ENCODE peak calls at places on chromosome 5, in four cellular contexts. A is astrocyte of the spinal cord, Y is brain microvascular endothelial cell, L is GM12864. F is an unnamed sample.

GRCh38 chr5:34790087-34790486 is 48.9 kb upstream of the TTC23L start:
- DNase-seq in A (peak), Y (no peak), L (no peak), F (no peak)

GRCh38 chr5:122439645-122440044 is 127.6 kb downstream of the SNCAIP start:
- DNase-seq in A (peak), Y (no peak), L (no peak), F (no peak)

GRCh38 chr5:127386557-127386956 is 96.0 kb downstream of the MEGF10 start:
- DNase-seq in A (peak), Y (peak), L (no peak), F (peak)

GRCh38 chr5:32833127-32833526 is 122.0 kb downstream of the NPR3 start:
- DNase-seq in A (no peak), Y (no peak), L (no peak), F (no peak)

GRCh38 chr5:136077046-136077445 is 48.3 kb downstream of the TGFBI start:
- DNase-seq in A (no peak), Y (no peak), L (no peak), F (no peak)

GRCh38 chr5:37771731-37772130 is 68.1 kb downstream of the GDNF start:
- DNase-seq in A (peak), Y (peak), L (no peak), F (peak)

GRCh38 chr5:78046006-78046405 is 248.5 kb downstream of the AP3B1 start:
- DNase-seq in A (no peak), Y (no peak), L (no peak), F (no peak)

GRCh38 chr5:112186401-112186990 is 232.6 kb downstream of the EPB41L4A start:
- DNase-seq in A (peak), Y (peak), L (peak), F (peak)

GRCh38 chr5:15609076-15609725 is 109.2 kb downstream of the FBXL7 start:
- DNase-seq in A (no peak), Y (no peak), L (no peak), F (no peak)

GRCh38 chr5:28648108-28648507 is 1609.7 kb upstream of the CDH9 start:
- DNase-seq in A (peak), Y (peak), L (no peak), F (peak)

GRCh38 chr5:153456354-153456753 is 34.1 kb upstream of the GRIA1 start:
- DNase-seq in A (no peak), Y (no peak), L (no peak), F (no peak)

GRCh38 chr5:34655354-34655991 is 655 bp upstream of the RAI14 start:
- DNase-seq in A (peak), Y (peak), L (no peak), F (peak)

GRCh38 chr5:84885479-84886258 is 501.0 kb upstream of the EDIL3 start:
- DNase-seq in A (peak), Y (peak), L (no peak), F (peak)

GRCh38 chr5:98942849-98943248 is 14.0 kb upstream of the CHD1 start:
- DNase-seq in A (no peak), Y (no peak), L (no peak), F (peak)

GRCh38 chr5:126998201-126998631 is 32.1 kb downstream of the MARCHF3 start:
- DNase-seq in A (peak), Y (no peak), L (no peak), F (peak)

GRCh38 chr5:14726066-14726838 is 61.7 kb downstream of the OTULIN start:
- DNase-seq in A (peak), Y (peak), L (no peak), F (peak)

GRCh38 chr5:112228672-112229071 is 190.4 kb downstream of the EPB41L4A start:
- DNase-seq in A (peak), Y (peak), L (no peak), F (peak)

GRCh38 chr5:101860145-101860544 is 435.9 kb downstream of the SLCO4C1 start:
- DNase-seq in A (no peak), Y (no peak), L (no peak), F (no peak)

GRCh38 chr5:575636-576035 is 36.5 kb upstream of the CEP72 start:
- DNase-seq in A (no peak), Y (no peak), L (no peak), F (no peak)

GRCh38 chr5:6637590-6637989 is 4.3 kb downstream of the SRD5A1 start:
- DNase-seq in A (no peak), Y (no peak), L (no peak), F (no peak)

GRCh38 chr5:15021286-15022046 is 149.9 kb upstream of the ANKH start:
- DNase-seq in A (peak), Y (peak), L (no peak), F (peak)

GRCh38 chr5:131265318-131265803 is 1.5 kb downstream of the CDC42SE2 start:
- DNase-seq in A (peak), Y (no peak), L (no peak), F (peak)

GRCh38 chr5:113043491-113043931 is 66.9 kb downstream of the DCP2 start:
- DNase-seq in A (peak), Y (no peak), L (no peak), F (no peak)

GRCh38 chr5:142685418-142686209 is at the start of gene FGF1:
- DNase-seq in A (peak), Y (peak), L (no peak), F (peak)

GRCh38 chr5:32475338-32476097 is 31.0 kb upstream of the ZFR start:
- DNase-seq in A (no peak), Y (no peak), L (no peak), F (no peak)

GRCh38 chr5:169856571-169856970 is 123.7 kb downstream of the INSYN2B start:
- DNase-seq in A (peak), Y (peak), L (no peak), F (peak)

GRCh38 chr5:110909415-110909814 is 162.1 kb upstream of the TSLP start:
- DNase-seq in A (peak), Y (no peak), L (no peak), F (no peak)

GRCh38 chr5:38104497-38105230 is 153.7 kb upstream of the EGFLAM start:
- DNase-seq in A (no peak), Y (peak), L (no peak), F (peak)

GRCh38 chr5:151868451-151868850 is 56.2 kb downstream of the GLRA1 start:
- DNase-seq in A (no peak), Y (no peak), L (no peak), F (no peak)

GRCh38 chr5:127967323-127967982 is 116.1 kb upstream of the SLC12A2 start:
- DNase-seq in A (no peak), Y (no peak), L (no peak), F (no peak)

GRCh38 chr5:176810084-176810597 is at the start of gene UNC5A:
- DNase-seq in A (peak), Y (peak), L (no peak), F (peak)

GRCh38 chr5:6725448-6725847 is 12.2 kb downstream of the TENT4A start:
- DNase-seq in A (no peak), Y (no peak), L (no peak), F (no peak)

GRCh38 chr5:160685695-160686094 is 166.3 kb downstream of the ATP10B start:
- DNase-seq in A (no peak), Y (no peak), L (no peak), F (no peak)

GRCh38 chr5:143402464-143403356 is 776 bp downstream of the NR3C1 start:
- DNase-seq in A (peak), Y (peak), L (no peak), F (peak)

GRCh38 chr5:123717139-123717538 is 205.2 kb downstream of the CSNK1G3 start:
- DNase-seq in A (peak), Y (peak), L (no peak), F (peak)

GRCh38 chr5:87242242-87242641 is 25.4 kb upstream of the RASA1 start:
- DNase-seq in A (no peak), Y (no peak), L (no peak), F (no peak)

GRCh38 chr5:127615916-127616315 is 33.0 kb upstream of the CTXN3 start:
- DNase-seq in A (no peak), Y (no peak), L (no peak), F (peak)

GRCh38 chr5:171155621-171156020 is 153.4 kb upstream of the TLX3 start:
- DNase-seq in A (peak), Y (no peak), L (no peak), F (peak)

GRCh38 chr5:171152382-171152781 is 156.7 kb upstream of the TLX3 start:
- DNase-seq in A (peak), Y (peak), L (no peak), F (peak)

GRCh38 chr5:171143926-171144325 is 165.1 kb upstream of the TLX3 start:
- DNase-seq in A (no peak), Y (no peak), L (no peak), F (no peak)

GRCh38 chr5:171149333-171149732 is 159.7 kb upstream of the TLX3 start:
- DNase-seq in A (no peak), Y (no peak), L (no peak), F (no peak)

GRCh38 chr5:171149772-171150171 is 159.3 kb upstream of the TLX3 start:
- DNase-seq in A (no peak), Y (no peak), L (no peak), F (no peak)
- H3K4me3 ChIP-seq in A (no peak), Y (no peak), L (no peak), F (no peak)

GRCh38 chr5:81553570-81554212 is 159.8 kb upstream of the ACOT12 start:
- DNase-seq in A (no peak), Y (no peak), L (no peak), F (peak)
- H3K4me3 ChIP-seq in A (no peak), Y (no peak), L (no peak), F (no peak)

DNA sequence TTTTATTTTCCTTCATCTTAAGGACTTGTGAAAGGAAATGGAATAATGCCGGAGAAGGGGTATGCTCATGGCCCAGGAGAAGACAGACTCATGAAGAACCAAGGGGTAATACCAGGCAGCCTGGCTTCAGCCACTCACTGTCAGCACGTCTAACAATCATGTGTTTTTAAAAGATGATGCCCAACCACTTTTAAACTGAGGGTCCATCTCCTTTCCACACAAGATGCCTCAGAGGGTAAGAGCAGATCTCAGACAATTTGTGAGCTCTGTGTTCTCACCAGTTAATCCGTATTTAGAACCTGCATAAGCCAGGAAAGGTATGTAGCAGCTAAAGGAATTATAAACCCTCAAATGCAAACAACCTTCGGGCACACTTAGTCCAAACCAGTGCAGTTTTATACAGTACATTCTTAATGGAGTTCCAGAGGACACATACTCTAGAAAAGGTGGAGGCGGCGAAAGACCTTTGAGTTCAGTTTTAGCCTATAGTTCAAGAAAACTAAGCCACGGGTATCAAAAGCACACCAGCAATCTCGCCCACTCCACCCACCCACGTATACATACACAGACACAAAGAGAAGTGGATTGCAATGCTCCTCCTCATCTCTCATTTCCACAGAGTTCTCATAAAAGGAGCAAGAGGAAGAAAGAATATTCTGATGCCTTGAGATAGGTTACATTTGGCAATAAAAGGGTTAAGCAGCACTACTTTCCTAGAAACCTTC is 2.6 kb downstream of the DIAPH1 start:
- DNase-seq in A (no peak), Y (no peak), L (no peak), F (no peak)
- H3K4me3 ChIP-seq in A (no peak), Y (no peak), L (peak), F (no peak)

GRCh38 chr5:39420482-39421145 is 4.2 kb downstream of the DAB2 start:
- DNase-seq in A (peak), Y (peak), L (no peak), F (peak)
- H3K4me3 ChIP-seq in A (no peak), Y (no peak), L (no peak), F (peak)

GRCh38 chr5:76104027-76104426 is 20.8 kb downstream of the SV2C start:
- DNase-seq in A (peak), Y (peak), L (no peak), F (peak)
- H3K4me3 ChIP-seq in A (no peak), Y (no peak), L (no peak), F (no peak)

GRCh38 chr5:115962239-115962564 is at the start of gene LVRN:
- DNase-seq in A (no peak), Y (no peak), L (no peak), F (no peak)
- H3K4me3 ChIP-seq in A (peak), Y (peak), L (no peak), F (peak)

DNA sequence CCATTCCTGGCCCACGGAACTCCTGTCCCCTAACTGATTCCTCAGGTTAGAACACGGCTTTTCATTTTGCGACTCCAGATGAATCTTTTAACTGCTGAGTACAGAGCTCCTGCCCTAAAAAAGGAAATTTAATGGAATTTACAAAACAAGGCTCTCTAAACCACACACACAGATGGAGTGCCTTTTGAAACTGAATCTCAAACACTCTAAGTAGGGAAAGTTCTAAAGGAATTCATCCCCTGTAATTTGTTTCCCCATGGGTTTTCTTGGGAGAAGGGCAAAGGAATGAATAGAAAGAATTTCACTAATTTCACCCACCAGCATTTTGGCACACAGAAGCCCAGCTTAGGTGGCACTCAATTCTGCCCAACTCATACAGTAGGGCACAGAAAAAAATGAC is 106.5 kb downstream of the THBS4 start:
- DNase-seq in A (no peak), Y (no peak), L (no peak), F (peak)
- H3K4me3 ChIP-seq in A (no peak), Y (no peak), L (no peak), F (no peak)

GRCh38 chr5:5183192-5183699 is 43.1 kb downstream of the ADAMTS16 start:
- DNase-seq in A (no peak), Y (no peak), L (no peak), F (no peak)
- H3K4me3 ChIP-seq in A (no peak), Y (no peak), L (no peak), F (no peak)

DNA sequence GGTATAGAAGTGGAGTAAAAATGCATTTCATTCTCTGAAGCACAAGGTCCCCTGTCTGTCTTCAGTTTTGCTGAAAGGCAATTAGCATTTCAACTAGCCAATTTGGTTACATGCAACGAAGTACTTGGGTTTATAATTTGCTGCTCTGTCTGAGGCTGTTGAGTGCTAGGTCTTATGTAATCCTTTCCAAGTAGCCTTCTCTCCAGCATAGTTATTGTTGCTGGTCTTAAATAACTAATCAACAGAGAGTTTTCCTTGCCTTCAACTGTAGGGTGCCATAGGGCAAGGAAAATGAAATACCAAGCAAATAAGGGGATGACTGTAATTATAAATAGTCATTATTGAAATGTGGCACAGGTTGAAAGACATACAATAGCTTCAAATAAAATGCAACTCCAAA is 4.6 kb downstream of the ADGRV1 start:
- DNase-seq in A (no peak), Y (no peak), L (no peak), F (no peak)
- H3K4me3 ChIP-seq in A (no peak), Y (no peak), L (no peak), F (no peak)

F was measured in choroid plexus epithelial cell.